ENCODE peak calls at places on chromosomes 12 and 14, in five cellular contexts. W, O, R, P and K are unnamed samples.

GRCh38 chr12:1594295-1595025 is at the start of gene FBXL14:
- DNase-seq in W (peak), P (peak), R (peak), O (peak), K (peak)

GRCh38 chr14:94676495-94677238 is 64.5 kb downstream of the SERPINA3 start:
- DNase-seq in R (no peak), P (no peak), O (no peak), W (no peak), K (no peak)

GRCh38 chr12:90410962-90411361 is 544.0 kb downstream of the CCER1 start:
- DNase-seq in R (no peak), O (no peak), P (no peak), W (no peak), K (no peak)

GRCh38 chr14:55715889-55716288 is 135.9 kb downstream of the KTN1 start:
- DNase-seq in O (no peak), R (no peak), P (no peak), W (peak), K (peak)

GRCh38 chr12:113601656-113602263 is 130.1 kb upstream of the LHX5 start:
- DNase-seq in O (no peak), R (no peak), P (no peak), W (no peak), K (no peak)

GRCh38 chr12:93979189-93979588 is 169.2 kb upstream of the PLXNC1 start:
- DNase-seq in P (peak), O (peak), W (no peak), R (no peak), K (peak)

GRCh38 chr12:109310247-109311125 is 1.4 kb upstream of the FOXN4 start:
- DNase-seq in W (no peak), R (no peak), O (no peak), P (no peak), K (no peak)

GRCh38 chr14:68678471-68678870 is 114.4 kb downstream of the ZFP36L1 start:
- DNase-seq in O (no peak), R (no peak), P (no peak), W (no peak), K (no peak)

GRCh38 chr12:71840226-71840847 is 778 bp downstream of the TBC1D15 start:
- DNase-seq in O (no peak), R (no peak), P (peak), W (no peak), K (no peak)

GRCh38 chr12:6849427-6849826 is 1.7 kb downstream of the CDCA3 start:
- DNase-seq in P (no peak), W (no peak), R (no peak), O (peak), K (no peak)

GRCh38 chr12:15163577-15163976 is 57.6 kb downstream of the RERG start:
- DNase-seq in P (no peak), W (no peak), O (no peak), R (no peak), K (no peak)

GRCh38 chr12:25286837-25287236 is 36.1 kb upstream of the KRAS start:
- DNase-seq in R (no peak), O (no peak), W (no peak), P (no peak), K (no peak)

GRCh38 chr14:81450100-81450531 is 50.0 kb upstream of the STON2 start:
- DNase-seq in O (no peak), P (no peak), W (peak), R (no peak), K (peak)

GRCh38 chr12:47504775-47505446 is 200.9 kb downstream of the RPAP3 start:
- DNase-seq in P (no peak), W (no peak), O (no peak), R (no peak), K (no peak)

GRCh38 chr12:99498756-99499155 is 148.8 kb upstream of the GARIN6 start:
- DNase-seq in R (no peak), W (no peak), O (no peak), P (no peak), K (no peak)

GRCh38 chr12:120215766-120216735 is 15.1 kb upstream of the RPLP0 start:
- DNase-seq in R (no peak), O (no peak), W (no peak), P (no peak), K (no peak)

GRCh38 chr14:31326111-31326510 is 94.2 kb downstream of the HEATR5A start:
- DNase-seq in R (no peak), P (peak), W (no peak), O (no peak), K (no peak)

GRCh38 chr12:124021025-124021406 is 48.0 kb downstream of the ZNF664 start:
- DNase-seq in O (no peak), W (no peak), R (no peak), P (no peak), K (no peak)

GRCh38 chr12:55957106-55957859 is 8.6 kb downstream of the PMEL start:
- DNase-seq in W (no peak), P (no peak), O (peak), R (no peak), K (peak)

GRCh38 chr12:80877706-80878384 is 59.9 kb downstream of the LIN7A start:
- DNase-seq in P (no peak), R (no peak), O (no peak), W (no peak), K (no peak)

GRCh38 chr12:24820872-24821271 is 128.0 kb downstream of the BCAT1 start:
- DNase-seq in P (no peak), O (no peak), R (no peak), W (no peak), K (no peak)

GRCh38 chr12:58310828-58311273 is 369.5 kb downstream of the ATP23 start:
- DNase-seq in O (no peak), P (peak), R (no peak), W (no peak), K (no peak)

GRCh38 chr12:15797818-15798217 is 8.6 kb upstream of the EPS8 start:
- DNase-seq in R (no peak), W (no peak), P (no peak), O (no peak), K (no peak)

GRCh38 chr12:57754411-57755193 is at the start of gene MARCHF9:
- DNase-seq in R (peak), P (no peak), W (peak), O (peak), K (peak)

GRCh38 chr12:108696111-108696995 is 35.0 kb downstream of the CORO1C start:
- DNase-seq in R (no peak), P (no peak), O (no peak), W (no peak), K (peak)

GRCh38 chr14:104830781-104831180 is 29.9 kb downstream of the ZBTB42 start:
- DNase-seq in O (no peak), W (no peak), P (no peak), R (no peak), K (no peak)

GRCh38 chr14:23094666-23095195 is at the start of gene ACIN1:
- DNase-seq in W (peak), O (no peak), R (peak), P (peak), K (no peak)

GRCh38 chr14:65810326-65810725 is 397.8 kb downstream of the FUT8 start:
- DNase-seq in R (no peak), W (no peak), P (no peak), O (no peak), K (no peak)

GRCh38 chr14:105878125-105878524 is 351.7 kb downstream of the TMEM121 start:
- DNase-seq in O (no peak), P (no peak), R (no peak), W (peak), K (no peak)

GRCh38 chr14:104924421-104925213 is at the start of gene PLD4:
- DNase-seq in W (no peak), O (no peak), R (no peak), P (no peak), K (no peak)

GRCh38 chr14:61438860-61439765 is 117.7 kb downstream of the PRKCH start:
- DNase-seq in R (no peak), P (no peak), O (peak), W (peak), K (peak)

GRCh38 chr14:96961895-96962294 is 164.7 kb downstream of the VRK1 start:
- DNase-seq in R (no peak), W (no peak), P (no peak), O (no peak), K (no peak)

GRCh38 chr12:52945389-52946232 is 3.3 kb upstream of the KRT18 start:
- DNase-seq in P (no peak), O (peak), R (no peak), W (no peak), K (no peak)
- TF ChIP-seq POLR2A in P (no peak), O (no peak), R (no peak), W (no peak), K (no peak)

GRCh38 chr12:11718768-11719253 is 69.3 kb downstream of the ETV6 start:
- DNase-seq in P (no peak), R (no peak), W (no peak), O (no peak), K (no peak)
- TF ChIP-seq POLR2A in P (no peak), R (no peak), W (no peak), O (no peak), K (no peak)

GRCh38 chr12:121826318-121826954 is 22.6 kb downstream of the SETD1B start:
- DNase-seq in O (no peak), R (no peak), W (no peak), P (no peak), K (no peak)
- TF ChIP-seq POLR2A in O (no peak), R (no peak), W (no peak), P (no peak), K (no peak)

GRCh38 chr14:91243098-91243483 is 1.4 kb downstream of the GPR68 start:
- DNase-seq in O (no peak), R (no peak), W (no peak), P (no peak), K (no peak)
- TF ChIP-seq POLR2A in O (no peak), R (no peak), W (no peak), P (no peak), K (no peak)

GRCh38 chr14:102826161-102826560 is 48.9 kb downstream of the TRAF3 start:
- DNase-seq in W (no peak), P (no peak), R (no peak), O (no peak), K (no peak)

GRCh38 chr14:102825307-102826095 is 48.3 kb downstream of the TRAF3 start:
- DNase-seq in P (no peak), W (no peak), R (no peak), O (no peak), K (no peak)

GRCh38 chr14:102828201-102828600 is 51.0 kb downstream of the TRAF3 start:
- DNase-seq in W (no peak), R (no peak), O (no peak), P (no peak), K (no peak)

GRCh38 chr14:102827716-102828115 is 50.5 kb downstream of the TRAF3 start:
- DNase-seq in O (no peak), P (no peak), R (no peak), W (no peak), K (no peak)

DNA sequence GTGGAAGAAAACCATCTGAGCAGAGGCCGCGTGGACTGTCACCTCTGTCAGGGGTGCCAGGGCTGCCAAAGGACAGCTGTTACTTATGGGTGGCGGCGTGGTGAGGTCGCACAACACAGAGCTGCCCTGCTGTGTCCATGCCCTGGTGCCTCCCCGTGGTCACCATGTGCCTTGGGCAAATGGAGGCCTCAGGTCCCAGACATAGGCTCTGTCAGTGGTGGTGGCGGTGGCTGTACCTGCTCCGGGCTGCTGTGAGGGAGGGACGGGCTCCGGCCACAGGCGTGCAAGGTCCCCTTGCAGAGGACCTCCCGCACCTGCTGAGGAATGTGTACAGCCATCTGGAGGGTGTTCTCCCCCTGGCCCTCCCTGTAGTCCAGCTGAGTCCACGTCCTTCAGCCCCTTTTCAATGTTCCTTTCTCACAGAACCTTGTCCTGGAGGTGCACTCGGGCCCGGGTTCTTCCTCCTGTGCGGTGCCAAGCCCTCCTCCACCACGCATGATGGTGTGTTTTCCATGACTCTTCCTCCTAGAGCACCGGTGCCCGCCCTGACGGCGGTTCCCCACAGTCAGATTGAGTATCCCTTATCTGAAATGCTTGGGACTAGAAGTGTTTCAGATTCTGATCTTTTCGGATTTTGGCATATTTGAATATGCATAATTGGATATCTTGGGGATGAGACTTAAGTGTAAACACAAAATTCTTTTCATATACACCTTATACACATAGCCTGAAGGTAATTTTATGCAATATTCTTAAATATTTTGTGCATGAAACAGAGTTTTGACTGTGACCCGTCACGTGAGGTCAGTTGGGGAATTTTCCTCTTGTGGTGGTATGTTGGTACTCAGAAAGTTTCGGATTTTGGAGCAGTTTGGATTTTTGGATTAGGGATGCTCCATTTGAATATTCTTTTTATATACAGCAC is 49.8 kb downstream of the TRAF3 start:
- DNase-seq in O (no peak), P (no peak), W (no peak), R (no peak), K (no peak)
- TF ChIP-seq POLR2A in O (no peak), P (no peak), W (no peak), R (peak), K (no peak)

DNA sequence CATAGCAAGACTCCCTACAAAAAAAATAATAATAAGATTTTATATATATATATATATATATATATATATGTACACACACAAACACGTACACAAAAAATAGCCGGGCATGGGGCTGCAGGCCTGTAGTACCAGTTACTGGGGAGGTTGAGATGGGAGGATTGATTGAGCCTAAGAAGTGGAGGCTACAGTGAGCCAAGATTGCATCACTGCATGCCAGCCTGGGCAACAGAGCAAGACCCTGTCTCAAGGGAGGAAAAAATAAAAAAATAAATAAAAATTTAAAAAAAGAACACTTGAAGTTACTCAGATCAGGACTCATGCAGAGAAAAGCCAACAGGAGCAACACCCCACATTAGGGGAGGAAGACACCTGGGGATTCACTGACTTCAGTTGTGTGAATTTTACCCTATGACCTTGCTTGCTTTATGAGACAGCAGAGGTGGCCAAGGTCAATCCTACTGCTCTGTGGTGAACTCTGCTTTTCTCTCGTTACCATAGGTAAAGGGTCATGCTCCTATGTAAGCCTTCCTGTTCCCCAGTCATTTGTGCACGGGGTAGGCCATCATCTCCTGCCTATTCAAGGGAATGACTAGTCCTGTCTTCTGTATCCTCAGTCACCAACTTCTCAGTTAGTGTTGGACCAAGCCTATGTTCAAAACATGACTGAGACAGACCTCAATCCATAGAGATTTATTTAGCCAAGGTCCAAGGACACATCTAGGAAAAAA is 1119.8 kb upstream of the TMEM132C start:
- DNase-seq in R (no peak), O (no peak), W (no peak), P (no peak), K (no peak)
- TF ChIP-seq POLR2A in R (no peak), O (no peak), W (no peak), P (no peak), K (no peak)

DNA sequence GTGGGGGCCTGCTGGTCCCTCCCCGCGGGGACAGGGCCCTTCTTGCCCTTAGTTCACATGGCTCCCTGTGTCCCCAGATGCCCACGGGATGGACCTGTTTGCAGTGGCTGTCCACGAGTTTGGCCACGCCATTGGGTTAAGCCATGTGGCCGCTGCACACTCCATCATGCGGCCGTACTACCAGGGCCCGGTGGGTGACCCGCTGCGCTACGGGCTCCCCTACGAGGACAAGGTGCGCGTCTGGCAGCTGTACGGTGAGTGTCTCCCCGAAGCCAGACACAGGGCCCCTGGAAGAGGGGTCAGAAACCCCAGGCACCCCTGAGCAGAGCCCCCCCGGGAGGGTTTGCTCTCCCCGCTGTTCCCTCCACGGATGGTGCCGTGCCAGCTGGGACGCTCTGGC is 13.4 kb downstream of the MMP17 start:
- DNase-seq in O (no peak), P (no peak), R (no peak), W (no peak), K (no peak)
- TF ChIP-seq POLR2A in O (no peak), P (no peak), R (no peak), W (no peak), K (no peak)

GRCh38 chr14:49999216-49999761 is 106.4 kb downstream of the ARF6 start:
- DNase-seq in P (peak), W (peak), O (peak), R (peak), K (peak)
- TF ChIP-seq POLR2A in P (no peak), W (peak), O (peak), R (peak), K (no peak)

DNA sequence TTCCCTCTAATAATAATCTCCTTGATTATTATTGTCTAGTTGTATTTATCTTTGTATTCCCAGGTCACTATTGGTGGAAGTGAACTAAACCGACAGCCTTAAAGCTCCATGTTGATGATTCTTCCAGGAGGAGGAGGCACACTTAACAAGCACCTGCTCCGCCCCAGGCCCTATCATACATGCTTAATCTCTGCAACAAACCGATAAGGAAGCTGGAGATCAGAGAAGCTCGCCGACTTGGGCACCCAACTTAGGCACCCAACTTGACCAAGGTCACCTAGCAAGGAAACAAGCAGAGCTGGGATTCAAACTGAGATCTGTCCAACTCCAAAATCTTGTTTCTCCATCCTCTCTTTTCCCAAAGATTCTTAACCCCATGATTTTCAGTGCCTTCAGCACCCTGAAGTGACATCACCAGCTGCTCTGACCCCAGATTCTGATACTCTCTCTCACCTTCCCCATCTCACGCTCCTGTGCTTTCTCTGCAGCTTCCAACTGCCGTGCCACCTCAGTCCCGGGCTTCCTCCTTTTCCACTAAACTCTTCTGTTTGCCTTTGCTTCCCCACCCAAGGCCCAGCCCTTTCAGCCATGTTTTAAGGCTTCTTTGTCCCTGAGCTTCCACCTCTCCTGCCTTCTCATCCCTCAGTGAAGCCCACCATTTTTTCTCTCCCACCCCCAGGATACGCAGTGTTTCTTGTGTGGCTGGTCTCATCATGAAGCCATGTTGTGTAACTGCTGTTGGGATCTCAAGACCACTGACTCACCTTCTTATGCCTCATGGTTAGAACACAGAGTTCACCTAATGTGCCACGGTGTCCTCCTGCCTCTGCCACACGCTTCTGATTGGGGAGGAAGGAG is 6.6 kb upstream of the KRT18 start:
- DNase-seq in O (peak), W (no peak), P (no peak), R (no peak), K (no peak)
- TF ChIP-seq POLR2A in O (peak), W (no peak), P (no peak), R (no peak), K (no peak)

GRCh38 chr12:121352053-121353018 is at the start of gene ANAPC5:
- DNase-seq in W (peak), P (peak), R (peak), O (peak), K (peak)
- TF ChIP-seq POLR2A in W (peak), P (peak), R (peak), O (peak), K (peak)